ENCODE peak calls at places on chromosomes 2 and 18, in four cellular contexts. L is brain microvascular endothelial cell; U is stimulated activated CD8-positive, alpha-beta memory T cell treated with anti-CD3 and anti-CD28 coated beads, Interleukin-4, amount 100 ng/mL, for 1 hour; A is aorta. M is an unnamed sample.
A peak's percentile ranks its signal among the peaks of the same experiment; 100 is the strongest.

GRCh38 chr18:5900249-5900648 is 4.9 kb upstream of the TMEM200C start:
- DNase-seq in L (no peak), A (no peak), U (no peak), M (no peak)

GRCh38 chr2:238504181-238504711 is 77.5 kb downstream of the ASB1 start:
- DNase-seq in L (no peak), A (no peak), U (no peak), M (no peak)

GRCh38 chr2:487495-488079 is 189.6 kb downstream of the TMEM18 start:
- DNase-seq in U (no peak), A (no peak), L (no peak), M (no peak)

GRCh38 chr2:157759855-157760254 is 116.3 kb downstream of the ACVR1 start:
- DNase-seq in U (no peak), L (no peak), A (no peak), M (no peak)

GRCh38 chr18:59426855-59427254 is 67.8 kb upstream of the LMAN1 start:
- DNase-seq in L (no peak), A (no peak), U (no peak), M (no peak)

GRCh38 chr2:20165677-20166509 is 59.0 kb downstream of the SDC1 start:
- DNase-seq in U (no peak), L (no peak), A (no peak), M (no peak)

GRCh38 chr2:190119948-190120347 is 57.4 kb upstream of the MSTN start:
- DNase-seq in U (no peak), A (no peak), L (no peak), M (no peak)

GRCh38 chr2:64865073-64865830 is 123.9 kb upstream of the SLC1A4 start:
- DNase-seq in U (peak; percentile 31), L (peak; percentile 43), A (peak; percentile 86), M (no peak)

GRCh38 chr2:240662681-240663080 is 20.0 kb downstream of the AQP12B start:
- DNase-seq in L (peak; percentile 27), A (no peak), U (no peak), M (no peak)

GRCh38 chr2:71605781-71606241 is 152.4 kb downstream of the DYSF start:
- DNase-seq in A (peak; percentile 60), L (no peak), U (no peak), M (no peak)

GRCh38 chr2:37189452-37190153 is 1.1 kb upstream of the SULT6B1 start:
- DNase-seq in U (no peak), L (peak; percentile 90), A (no peak), M (no peak)

GRCh38 chr18:62001396-62001795 is 108.6 kb upstream of the RNF152 start:
- DNase-seq in A (no peak), L (no peak), U (no peak), M (no peak)

GRCh38 chr18:12906119-12906518 is 22.1 kb upstream of the PTPN2 start:
- DNase-seq in A (no peak), L (no peak), U (no peak), M (no peak)

GRCh38 chr2:67318014-67318413 is 79.1 kb upstream of the ETAA1 start:
- DNase-seq in L (no peak), U (no peak), A (no peak), M (no peak)

GRCh38 chr2:176997074-176997791 is 215.4 kb upstream of the HNRNPA3 start:
- DNase-seq in U (no peak), A (no peak), L (peak; percentile 84), M (no peak)

GRCh38 chr18:54119524-54120019 is 104.9 kb downstream of the MBD2 start:
- DNase-seq in A (no peak), L (peak; percentile 69), U (no peak), M (no peak)

GRCh38 chr2:188734688-188735087 is 239.5 kb upstream of the COL3A1 start:
- DNase-seq in A (no peak), L (no peak), U (no peak), M (no peak)